ENCODE peak calls at places on chromosomes 3 and 15, in six cellular contexts. One of them, this sample, is unnamed.

GRCh38 chr3:83842511-83842910 is 1116.3 kb upstream of the CADM2 start:
- DNase-seq in HCT116: no peak
- DNase-seq in GM12878: no peak
- DNase-seq in SK-N-SH: no peak
- DNase-seq in K562: no peak
- DNase-seq in H1: no peak
- DNase-seq in this sample: no peak

GRCh38 chr3:127089487-127090145 is 103.3 kb upstream of the PRR23E start:
- DNase-seq in HCT116: no peak
- DNase-seq in GM12878: no peak
- DNase-seq in SK-N-SH: no peak
- DNase-seq in K562: no peak
- DNase-seq in H1: no peak
- DNase-seq in this sample: no peak

GRCh38 chr3:123076496-123077418 is 9.9 kb downstream of the PDIA5 start:
- DNase-seq in HCT116: no peak
- DNase-seq in GM12878: no peak
- DNase-seq in SK-N-SH: peak; percentile 45
- DNase-seq in K562: no peak
- DNase-seq in H1: no peak
- DNase-seq in this sample: peak; percentile 18

GRCh38 chr3:112765531-112765930 is 81.1 kb downstream of the CD200R1L start:
- DNase-seq in HCT116: no peak
- DNase-seq in GM12878: no peak
- DNase-seq in SK-N-SH: no peak
- DNase-seq in K562: no peak
- DNase-seq in H1: no peak
- DNase-seq in this sample: no peak

GRCh38 chr15:81869161-81869928 is 176.5 kb downstream of the MEX3B start:
- DNase-seq in HCT116: no peak
- DNase-seq in GM12878: no peak
- DNase-seq in SK-N-SH: no peak
- DNase-seq in K562: peak; percentile 11
- DNase-seq in H1: no peak
- DNase-seq in this sample: no peak

GRCh38 chr3:156865732-156866131 is 39.6 kb downstream of the LEKR1 start:
- DNase-seq in HCT116: no peak
- DNase-seq in GM12878: no peak
- DNase-seq in SK-N-SH: no peak
- DNase-seq in K562: no peak
- DNase-seq in H1: no peak
- DNase-seq in this sample: no peak

GRCh38 chr3:63228677-63229076 is 49.4 kb upstream of the SYNPR start:
- DNase-seq in HCT116: peak; percentile 16
- DNase-seq in GM12878: no peak
- DNase-seq in SK-N-SH: peak; percentile 33
- DNase-seq in K562: peak; percentile 11
- DNase-seq in H1: no peak
- DNase-seq in this sample: peak; percentile 1

GRCh38 chr3:134392336-134392983 is 18.2 kb upstream of the AMOTL2 start:
- DNase-seq in HCT116: no peak
- DNase-seq in GM12878: no peak
- DNase-seq in SK-N-SH: no peak
- DNase-seq in K562: no peak
- DNase-seq in H1: no peak
- DNase-seq in this sample: no peak

GRCh38 chr15:40906947-40907802 is 12.9 kb downstream of the VPS18 start:
- DNase-seq in HCT116: no peak
- DNase-seq in GM12878: no peak
- DNase-seq in SK-N-SH: peak; percentile 72
- DNase-seq in K562: no peak
- DNase-seq in H1: no peak
- DNase-seq in this sample: no peak

GRCh38 chr3:118380576-118380975 is 654.1 kb downstream of the IGSF11 start:
- DNase-seq in HCT116: no peak
- DNase-seq in GM12878: no peak
- DNase-seq in SK-N-SH: no peak
- DNase-seq in K562: no peak
- DNase-seq in H1: no peak
- DNase-seq in this sample: no peak

GRCh38 chr3:72887723-72888545 is at the start of gene GXYLT2:
- DNase-seq in HCT116: no peak
- DNase-seq in GM12878: no peak
- DNase-seq in SK-N-SH: peak; percentile 89
- DNase-seq in K562: peak; percentile 64
- DNase-seq in H1: peak; percentile 80
- DNase-seq in this sample: peak; percentile 69

GRCh38 chr15:64892850-64893403 is 18.8 kb upstream of the ANKDD1A start:
- DNase-seq in HCT116: no peak
- DNase-seq in GM12878: peak; percentile 45
- DNase-seq in SK-N-SH: no peak
- DNase-seq in K562: no peak
- DNase-seq in H1: no peak
- DNase-seq in this sample: no peak

GRCh38 chr3:102169915-102170479 is 264.8 kb upstream of the ZPLD1 start:
- DNase-seq in HCT116: no peak
- DNase-seq in GM12878: no peak
- DNase-seq in SK-N-SH: peak; percentile 27
- DNase-seq in K562: no peak
- DNase-seq in H1: no peak
- DNase-seq in this sample: no peak

GRCh38 chr15:43934480-43934879 is 107.7 kb downstream of the WDR76 start:
- DNase-seq in HCT116: no peak
- DNase-seq in GM12878: no peak
- DNase-seq in SK-N-SH: no peak
- DNase-seq in K562: no peak
- DNase-seq in H1: no peak
- DNase-seq in this sample: no peak

GRCh38 chr3:88957751-88958452 is 149.5 kb upstream of the EPHA3 start:
- DNase-seq in HCT116: no peak
- DNase-seq in GM12878: no peak
- DNase-seq in SK-N-SH: no peak
- DNase-seq in K562: no peak
- DNase-seq in H1: no peak
- DNase-seq in this sample: no peak

GRCh38 chr3:12891985-12892839 is 50.8 kb upstream of the RPL32 start:
- DNase-seq in HCT116: peak; percentile 39
- DNase-seq in GM12878: no peak
- DNase-seq in SK-N-SH: peak; percentile 80
- DNase-seq in K562: peak; percentile 72
- DNase-seq in H1: peak; percentile 70
- DNase-seq in this sample: peak; percentile 76

GRCh38 chr15:45088801-45089711 is 24.9 kb downstream of the DUOX2 start:
- DNase-seq in HCT116: no peak
- DNase-seq in GM12878: no peak
- DNase-seq in SK-N-SH: no peak
- DNase-seq in K562: no peak
- DNase-seq in H1: no peak
- DNase-seq in this sample: no peak

GRCh38 chr3:114827495-114827894 is 319.6 kb downstream of the ZBTB20 start:
- DNase-seq in HCT116: peak; percentile 60
- DNase-seq in GM12878: peak; percentile 16
- DNase-seq in SK-N-SH: peak; percentile 38
- DNase-seq in K562: peak; percentile 11
- DNase-seq in H1: no peak
- DNase-seq in this sample: peak; percentile 64

GRCh38 chr3:111810909-111811308 is 48.2 kb upstream of the PHLDB2 start:
- DNase-seq in HCT116: peak; percentile 43
- DNase-seq in GM12878: no peak
- DNase-seq in SK-N-SH: no peak
- DNase-seq in K562: no peak
- DNase-seq in H1: no peak
- DNase-seq in this sample: no peak

GRCh38 chr15:64151727-64152506 is at the start of gene SNX22:
- DNase-seq in HCT116: no peak
- DNase-seq in GM12878: no peak
- DNase-seq in SK-N-SH: peak; percentile 71
- DNase-seq in K562: no peak
- DNase-seq in H1: peak; percentile 78
- DNase-seq in this sample: peak; percentile 38

GRCh38 chr3:192850501-192850981 is 67.1 kb downstream of the MB21D2 start:
- DNase-seq in HCT116: no peak
- DNase-seq in GM12878: peak; percentile 69
- DNase-seq in SK-N-SH: no peak
- DNase-seq in K562: no peak
- DNase-seq in H1: no peak
- DNase-seq in this sample: no peak

GRCh38 chr15:50675524-50676144 is 11.0 kb downstream of the TRPM7 start:
- DNase-seq in HCT116: peak; percentile 21
- DNase-seq in GM12878: peak; percentile 5
- DNase-seq in SK-N-SH: peak; percentile 17
- DNase-seq in K562: no peak
- DNase-seq in H1: no peak
- DNase-seq in this sample: no peak

GRCh38 chr15:62447742-62448141 is 282.7 kb upstream of the C2CD4B start:
- DNase-seq in HCT116: no peak
- DNase-seq in GM12878: no peak
- DNase-seq in SK-N-SH: no peak
- DNase-seq in K562: no peak
- DNase-seq in H1: no peak
- DNase-seq in this sample: no peak

GRCh38 chr3:142168514-142168913 is 19.2 kb upstream of the TFDP2 start:
- DNase-seq in HCT116: no peak
- DNase-seq in GM12878: no peak
- DNase-seq in SK-N-SH: no peak
- DNase-seq in K562: no peak
- DNase-seq in H1: no peak
- DNase-seq in this sample: no peak

GRCh38 chr15:50562735-50563640 is 16.5 kb upstream of the USP50 start:
- DNase-seq in HCT116: no peak
- DNase-seq in GM12878: no peak
- DNase-seq in SK-N-SH: no peak
- DNase-seq in K562: no peak
- DNase-seq in H1: no peak
- DNase-seq in this sample: no peak

GRCh38 chr3:10320320-10320677 is 613 bp downstream of the SEC13 start:
- DNase-seq in HCT116: no peak
- DNase-seq in GM12878: no peak
- DNase-seq in SK-N-SH: no peak
- DNase-seq in K562: peak; percentile 11
- DNase-seq in H1: no peak
- DNase-seq in this sample: no peak

GRCh38 chr3:15292765-15293522 is 39.4 kb downstream of the SH3BP5 start:
- DNase-seq in HCT116: no peak
- DNase-seq in GM12878: no peak
- DNase-seq in SK-N-SH: no peak
- DNase-seq in K562: no peak
- DNase-seq in H1: no peak
- DNase-seq in this sample: peak; percentile 67

GRCh38 chr15:90650956-90651689 is 66.0 kb upstream of the BLM start:
- DNase-seq in HCT116: no peak
- DNase-seq in GM12878: no peak
- DNase-seq in SK-N-SH: no peak
- DNase-seq in K562: peak; percentile 26
- DNase-seq in H1: no peak
- DNase-seq in this sample: no peak
- TF ChIP-seq JUND in HCT116: no peak
- TF ChIP-seq JUND in GM12878: no peak
- TF ChIP-seq JUND in SK-N-SH: no peak
- TF ChIP-seq JUND in K562: no peak
- TF ChIP-seq JUND in H1: no peak
- TF ChIP-seq JUND in this sample: no peak

GRCh38 chr15:93664180-93664951 is 567.0 kb upstream of the MCTP2 start:
- DNase-seq in HCT116: no peak
- DNase-seq in GM12878: no peak
- DNase-seq in SK-N-SH: no peak
- DNase-seq in K562: no peak
- DNase-seq in H1: no peak
- DNase-seq in this sample: no peak
- TF ChIP-seq JUND in HCT116: no peak
- TF ChIP-seq JUND in GM12878: no peak
- TF ChIP-seq JUND in SK-N-SH: no peak
- TF ChIP-seq JUND in K562: no peak
- TF ChIP-seq JUND in H1: no peak
- TF ChIP-seq JUND in this sample: no peak

GRCh38 chr15:39774688-39775267 is 7.9 kb downstream of the FSIP1 start:
- DNase-seq in HCT116: no peak
- DNase-seq in GM12878: no peak
- DNase-seq in SK-N-SH: no peak
- DNase-seq in K562: no peak
- DNase-seq in H1: no peak
- DNase-seq in this sample: no peak

GRCh38 chr15:39776068-39776467 is 6.6 kb downstream of the FSIP1 start:
- DNase-seq in HCT116: no peak
- DNase-seq in GM12878: no peak
- DNase-seq in SK-N-SH: no peak
- DNase-seq in K562: no peak
- DNase-seq in H1: no peak
- DNase-seq in this sample: no peak

GRCh38 chr15:39767921-39768320 is 14.7 kb downstream of the FSIP1 start:
- DNase-seq in HCT116: no peak
- DNase-seq in GM12878: no peak
- DNase-seq in SK-N-SH: no peak
- DNase-seq in K562: no peak
- DNase-seq in H1: no peak
- DNase-seq in this sample: no peak

DNA sequence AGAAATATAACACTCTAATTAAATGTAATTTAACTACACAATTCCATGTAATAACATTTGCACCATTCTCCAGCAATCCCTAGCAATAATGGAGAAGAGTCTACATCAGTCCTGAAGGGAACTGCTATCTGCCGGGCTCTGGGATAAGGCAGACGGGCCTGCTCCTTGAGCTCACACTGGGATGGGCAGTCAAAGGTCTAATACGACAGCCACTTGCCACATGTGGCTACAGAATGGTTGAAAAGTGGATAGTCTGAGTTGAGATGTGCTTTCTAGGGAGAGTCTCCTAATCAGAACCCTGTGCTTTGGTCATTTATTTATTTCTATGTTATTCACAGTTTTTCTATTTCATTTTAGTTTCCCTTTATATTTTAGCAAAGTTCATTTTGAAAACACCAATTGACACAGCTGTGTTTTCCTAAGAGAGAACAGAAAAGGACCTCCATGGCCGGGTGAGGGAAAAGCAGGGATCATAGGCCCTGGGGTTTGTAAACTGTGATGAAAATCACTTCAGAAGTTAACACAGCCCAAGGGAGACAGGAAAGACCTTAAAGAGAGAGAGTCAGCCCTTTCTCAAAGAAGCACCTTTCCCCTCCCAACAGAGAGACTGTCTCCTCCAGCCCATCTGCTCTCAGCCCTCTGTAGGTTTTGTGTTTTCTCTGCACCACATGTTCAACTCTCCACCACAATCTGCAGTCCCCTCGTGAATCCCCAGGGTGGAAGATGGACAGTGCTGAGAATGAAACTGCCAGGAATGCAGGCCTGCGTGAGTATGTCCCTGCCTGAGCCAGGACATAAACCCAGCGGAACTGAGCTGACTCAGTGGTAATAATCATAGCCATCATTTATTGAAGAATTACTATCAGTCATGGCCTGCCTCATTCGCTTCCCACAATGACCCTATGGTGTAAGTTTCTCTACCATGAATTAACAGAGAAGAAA is 11.6 kb downstream of the FSIP1 start:
- DNase-seq in HCT116: no peak
- DNase-seq in GM12878: no peak
- DNase-seq in SK-N-SH: no peak
- DNase-seq in K562: no peak
- DNase-seq in H1: no peak
- DNase-seq in this sample: no peak
- TF ChIP-seq JUND in HCT116: no peak
- TF ChIP-seq JUND in GM12878: no peak
- TF ChIP-seq JUND in SK-N-SH: no peak
- TF ChIP-seq JUND in K562: no peak
- TF ChIP-seq JUND in H1: no peak
- TF ChIP-seq JUND in this sample: no peak

GRCh38 chr15:68642491-68642845 is 63.7 kb downstream of the CORO2B start:
- DNase-seq in HCT116: no peak
- DNase-seq in GM12878: no peak
- DNase-seq in SK-N-SH: no peak
- DNase-seq in K562: no peak
- DNase-seq in H1: no peak
- DNase-seq in this sample: no peak
- TF ChIP-seq JUND in HCT116: no peak
- TF ChIP-seq JUND in GM12878: no peak
- TF ChIP-seq JUND in SK-N-SH: no peak
- TF ChIP-seq JUND in K562: no peak
- TF ChIP-seq JUND in H1: no peak
- TF ChIP-seq JUND in this sample: no peak